ENCODE peak calls at places on chromosomes 11 and 22, in six cellular contexts. R is astrocyte of the cerebellum, J is cardiac muscle cell, W is astrocyte of the spinal cord, M is neural crest cell, O is ascending aorta. X is an unnamed sample.

GRCh38 chr22:22986640-22987039 is 83.7 kb upstream of the GNAZ start:
- DNase-seq in R (no peak), J (no peak), W (no peak), M (no peak), O (no peak), X (no peak)

GRCh38 chr11:108223449-108224149 is 732 bp downstream of the ATM start:
- DNase-seq in R (no peak), J (peak), W (peak), M (no peak), O (no peak), X (peak)

GRCh38 chr11:18617688-18618340 is 16.3 kb downstream of the SPTY2D1 start:
- DNase-seq in R (peak), J (peak), W (peak), M (no peak), O (no peak), X (no peak)

GRCh38 chr11:10117709-10118341 is 176.2 kb downstream of the SBF2 start:
- DNase-seq in R (peak), J (peak), W (peak), M (no peak), O (no peak), X (no peak)

GRCh38 chr11:132886335-132886734 is 646.0 kb downstream of the OPCML start:
- DNase-seq in R (no peak), J (peak), W (peak), M (no peak), O (no peak), X (no peak)

GRCh38 chr11:8722156-8722555 is 39.6 kb downstream of the RPL27A start:
- DNase-seq in R (no peak), J (peak), W (peak), M (no peak), O (no peak), X (no peak)

GRCh38 chr22:27866136-27867091 is 52.6 kb downstream of the PITPNB start:
- DNase-seq in R (peak), J (peak), W (peak), M (no peak), O (no peak), X (no peak)

GRCh38 chr11:119592642-119593041 is 136.4 kb downstream of the NECTIN1 start:
- DNase-seq in R (no peak), J (peak), W (no peak), M (no peak), O (no peak), X (no peak)

GRCh38 chr11:15146271-15147003 is 31.7 kb downstream of the INSC start:
- DNase-seq in R (no peak), J (no peak), W (peak), M (no peak), O (no peak), X (no peak)

DNA sequence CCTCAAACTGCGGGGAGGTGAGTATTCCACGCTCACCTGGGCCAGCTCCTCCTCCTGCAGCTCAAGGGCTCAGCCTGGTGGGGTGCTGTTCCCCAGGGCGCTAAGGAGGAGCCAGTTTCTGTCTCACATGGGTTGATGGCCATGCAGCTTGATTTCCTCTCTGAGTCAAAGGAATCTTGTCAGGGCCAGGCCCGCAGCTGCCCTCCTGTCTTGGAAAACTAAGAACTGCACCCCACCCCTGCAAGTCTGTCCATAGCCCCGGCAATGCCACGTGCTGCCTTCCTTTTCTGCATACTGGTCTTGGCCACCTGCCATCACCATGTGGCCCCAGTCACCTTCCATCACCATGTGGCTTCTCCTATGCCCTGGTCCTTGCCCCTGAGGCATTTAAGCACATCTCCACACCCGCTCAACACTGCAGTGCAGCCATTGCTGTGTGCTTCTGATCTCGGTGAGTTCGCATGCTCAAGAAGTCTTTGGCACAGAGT is 35.2 kb upstream of the CLDN5 start:
- DNase-seq in R (no peak), J (no peak), W (no peak), M (no peak), O (no peak), X (no peak)
- TF ChIP-seq CTCF in R (no peak), J (no peak), W (no peak), M (no peak), O (no peak), X (no peak)

DNA sequence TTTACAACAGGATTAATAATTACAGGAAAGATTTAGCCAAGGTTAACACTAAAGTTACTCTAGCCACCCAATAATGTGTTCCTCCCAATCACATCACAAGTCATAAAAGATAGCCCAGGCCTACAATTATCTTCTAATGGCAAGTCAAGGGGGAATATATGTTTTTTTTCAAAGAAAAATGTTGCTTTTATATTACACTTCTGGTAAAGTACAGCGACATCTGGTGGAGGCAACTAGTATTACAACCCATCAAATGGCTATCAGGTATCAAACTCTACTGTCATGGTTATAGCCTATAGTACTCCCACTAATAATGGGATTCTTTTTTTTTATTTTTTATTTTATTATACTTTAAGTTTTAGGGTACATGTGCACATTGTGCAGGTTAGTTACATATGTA is 71.8 kb downstream of the XRRA1 start:
- DNase-seq in R (no peak), J (peak), W (peak), M (no peak), O (no peak), X (no peak)
- TF ChIP-seq CTCF in R (peak), J (peak), W (peak), M (peak), O (peak), X (peak)

GRCh38 chr11:117933930-117934329 is 4.7 kb upstream of the TMPRSS13 start:
- DNase-seq in R (no peak), J (no peak), W (no peak), M (no peak), O (peak), X (no peak)
- TF ChIP-seq CTCF in R (no peak), J (no peak), W (no peak), M (no peak), O (no peak), X (no peak)

GRCh38 chr11:40338062-40338461 is 1121.4 kb downstream of the LRRC4C start:
- DNase-seq in R (no peak), J (no peak), W (no peak), M (no peak), O (no peak), X (no peak)

GRCh38 chr11:40337118-40337517 is 1122.3 kb downstream of the LRRC4C start:
- DNase-seq in R (peak), J (peak), W (peak), M (no peak), O (no peak), X (no peak)

GRCh38 chr11:40338739-40339138 is 1120.7 kb downstream of the LRRC4C start:
- DNase-seq in R (no peak), J (peak), W (peak), M (no peak), O (no peak), X (no peak)
- TF ChIP-seq CTCF in R (no peak), J (no peak), W (no peak), M (no peak), O (no peak), X (no peak)

GRCh38 chr11:64516226-64516625 is 74.8 kb upstream of the SLC22A12 start:
- DNase-seq in R (no peak), J (no peak), W (no peak), M (no peak), O (no peak), X (no peak)
- TF ChIP-seq CTCF in R (no peak), J (no peak), W (peak), M (peak), O (no peak), X (peak)

DNA sequence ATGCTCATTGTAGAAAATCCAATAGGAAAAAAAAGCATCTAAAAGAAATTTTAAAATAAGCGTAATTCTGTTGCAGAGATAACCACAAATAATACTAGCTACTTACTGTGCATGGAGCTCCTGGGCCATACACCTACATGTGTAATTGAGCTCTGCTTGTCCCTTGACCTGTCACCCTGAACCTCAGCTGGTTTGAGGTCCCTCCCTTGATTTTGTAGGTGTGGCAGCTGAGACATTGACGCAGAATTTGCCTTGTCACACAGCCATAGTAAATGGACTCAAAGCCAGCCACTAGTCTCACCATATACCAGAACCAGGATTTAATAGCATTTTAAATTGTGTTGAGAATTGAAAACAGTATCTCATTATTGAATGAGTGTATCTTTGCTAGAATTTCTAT is 135.2 kb downstream of the MORC2 start:
- DNase-seq in R (no peak), J (no peak), W (no peak), M (no peak), O (no peak), X (no peak)
- TF ChIP-seq CTCF in R (no peak), J (no peak), W (no peak), M (no peak), O (no peak), X (no peak)

DNA sequence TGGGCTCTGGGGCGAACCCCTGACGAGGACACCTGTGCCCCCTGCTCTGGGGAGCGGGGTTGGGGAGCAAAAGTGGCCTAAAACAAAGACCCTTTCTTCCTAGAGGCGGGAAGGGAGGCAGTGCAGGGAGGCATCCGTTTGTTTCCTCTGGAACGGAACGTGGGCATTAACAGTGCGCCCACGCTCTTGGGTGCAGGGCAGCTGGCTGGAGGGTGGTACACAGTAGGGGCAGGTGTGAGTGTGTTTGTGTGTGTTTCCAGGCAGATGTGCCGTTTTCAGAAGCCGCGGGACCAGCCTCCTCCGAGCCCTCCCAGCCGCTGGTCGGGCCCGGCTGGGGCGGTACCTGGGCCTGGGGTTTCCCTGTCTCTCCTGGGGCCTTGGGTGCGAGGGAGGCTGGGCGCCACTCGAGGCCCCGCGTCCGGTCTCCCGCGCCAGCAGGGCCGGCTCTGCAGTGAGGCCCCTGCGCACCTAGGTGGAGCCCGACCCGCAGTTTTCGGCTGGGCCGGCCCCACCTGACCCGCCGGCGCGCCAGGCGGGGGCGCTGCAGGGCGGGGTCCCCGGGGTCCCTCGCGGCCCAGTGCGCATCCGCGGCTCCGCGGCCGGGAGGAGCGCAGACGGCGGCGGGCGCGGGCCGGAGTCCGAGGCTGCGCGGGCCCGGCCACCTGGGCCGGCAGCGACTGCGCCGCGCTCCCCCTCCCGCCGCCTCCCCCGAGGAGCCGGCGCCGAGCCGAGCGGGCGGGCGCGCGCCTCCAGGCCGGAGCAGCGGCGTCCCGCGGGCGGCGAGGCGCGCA is 1252.7 kb downstream of the BRD1 start:
- DNase-seq in R (no peak), J (peak), W (no peak), M (peak), O (no peak), X (no peak)
- TF ChIP-seq CTCF in R (peak), J (no peak), W (no peak), M (peak), O (peak), X (no peak)

GRCh38 chr11:1453611-1454386 is 32.8 kb downstream of the MOB2 start:
- DNase-seq in R (no peak), J (no peak), W (no peak), M (no peak), O (no peak), X (peak)
- TF ChIP-seq CTCF in R (no peak), J (no peak), W (no peak), M (no peak), O (peak), X (peak)

DNA sequence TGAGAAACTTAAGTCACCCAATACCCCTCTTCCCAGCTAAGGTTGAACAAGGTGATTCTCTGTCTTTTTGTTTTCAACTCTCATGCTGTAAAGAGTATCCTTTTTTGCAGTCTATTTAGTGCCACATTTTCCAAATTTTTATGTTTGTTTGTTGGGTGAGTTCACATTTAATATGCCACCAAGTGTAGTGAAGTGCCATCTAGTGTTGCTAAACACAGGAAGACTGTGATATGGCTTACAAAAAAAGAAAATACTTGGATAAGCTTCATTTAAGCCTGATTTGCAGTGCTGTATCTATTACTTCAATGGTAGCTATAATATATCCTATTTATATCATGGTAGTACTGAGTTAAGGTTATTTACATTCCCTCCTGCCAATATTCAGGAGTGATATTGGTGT is 319.2 kb upstream of the CHORDC1 start:
- DNase-seq in R (no peak), J (no peak), W (no peak), M (no peak), O (no peak), X (no peak)
- TF ChIP-seq CTCF in R (no peak), J (no peak), W (no peak), M (no peak), O (no peak), X (no peak)

X was measured in GM10248.